ENCODE peak calls at places on chromosomes 2 and 18, in ten cellular contexts. A, I, C, P, J, X, N, Z, H and B are unnamed samples.

GRCh38 chr18:80253871-80254492 is 6.7 kb upstream of the PARD6G start:
- DNase-seq in A (peak; percentile 12), I (no peak), C (no peak), P (no peak), J (no peak), X (no peak), N (no peak), Z (no peak), H (peak; percentile 50), B (no peak)

GRCh38 chr2:224145751-224146355 is 106.8 kb upstream of the SERPINE2 start:
- DNase-seq in A (no peak), I (peak; percentile 17), C (no peak), P (no peak), J (peak; percentile 62), X (no peak), N (peak; percentile 49), Z (peak; percentile 16), H (no peak), B (no peak)

GRCh38 chr2:187206071-187206470 is 242.0 kb downstream of the CALCRL start:
- DNase-seq in A (no peak), I (no peak), C (no peak), P (no peak), J (no peak), X (no peak), N (no peak), Z (no peak), H (no peak), B (no peak)

GRCh38 chr18:63788447-63789096 is 13.4 kb downstream of the SERPINB7 start:
- DNase-seq in A (no peak), I (no peak), C (no peak), P (no peak), J (no peak), X (no peak), N (peak; percentile 73), Z (no peak), H (no peak), B (no peak)

GRCh38 chr2:225233234-225233633 is 166.3 kb upstream of the NYAP2 start:
- DNase-seq in A (no peak), I (no peak), C (no peak), P (no peak), J (no peak), X (no peak), N (no peak), Z (no peak), H (no peak), B (no peak)

GRCh38 chr18:36672437-36673344 is 156.1 kb downstream of the TPGS2 start:
- DNase-seq in A (no peak), I (no peak), C (peak; percentile 86), P (no peak), J (peak; percentile 39), X (no peak), N (peak; percentile 96), Z (peak; percentile 67), H (no peak), B (no peak)

GRCh38 chr18:24940416-24940815 is 411.6 kb downstream of the ZNF521 start:
- DNase-seq in A (no peak), I (no peak), C (no peak), P (no peak), J (no peak), X (no peak), N (no peak), Z (no peak), H (no peak), B (no peak)

GRCh38 chr2:107932483-107932882 is 53.8 kb upstream of the SLC5A7 start:
- DNase-seq in A (no peak), I (no peak), C (no peak), P (no peak), J (no peak), X (no peak), N (peak; percentile 4), Z (no peak), H (no peak), B (no peak)

GRCh38 chr2:241680827-241681599 is 5.6 kb downstream of the DTYMK start:
- DNase-seq in A (no peak), I (peak; percentile 81), C (no peak), P (no peak), J (no peak), X (no peak), N (no peak), Z (peak; percentile 60), H (no peak), B (no peak)

GRCh38 chr2:217335341-217335966 is 475.6 kb upstream of the TNP1 start:
- DNase-seq in A (no peak), I (no peak), C (no peak), P (no peak), J (no peak), X (no peak), N (no peak), Z (no peak), H (no peak), B (no peak)

GRCh38 chr2:182866461-182867369 is at the start of gene FRZB:
- DNase-seq in A (peak; percentile 41), I (peak; percentile 87), C (peak; percentile 17), P (peak; percentile 73), J (peak; percentile 55), X (peak; percentile 37), N (no peak), Z (peak; percentile 71), H (peak; percentile 68), B (no peak)

GRCh38 chr2:24265212-24265611 is 90.4 kb downstream of the FAM228A start:
- DNase-seq in A (no peak), I (no peak), C (no peak), P (no peak), J (no peak), X (no peak), N (no peak), Z (no peak), H (no peak), B (no peak)

GRCh38 chr18:65753520-65753919 is 2.7 kb downstream of the CDH7 start:
- DNase-seq in A (no peak), I (no peak), C (peak; percentile 8), P (peak; percentile 65), J (peak; percentile 23), X (no peak), N (no peak), Z (no peak), H (peak; percentile 50), B (peak; percentile 55)

GRCh38 chr2:198283149-198283548 is 478.8 kb downstream of the PLCL1 start:
- DNase-seq in A (no peak), I (no peak), C (no peak), P (no peak), J (no peak), X (no peak), N (no peak), Z (no peak), H (no peak), B (no peak)

GRCh38 chr2:71995067-71995665 is 152.5 kb downstream of the CYP26B1 start:
- DNase-seq in A (no peak), I (no peak), C (no peak), P (no peak), J (no peak), X (no peak), N (no peak), Z (no peak), H (no peak), B (no peak)

GRCh38 chr2:21015281-21015645 is 28.6 kb downstream of the APOB start:
- DNase-seq in A (no peak), I (no peak), C (no peak), P (no peak), J (no peak), X (no peak), N (no peak), Z (no peak), H (no peak), B (no peak)
- H3K4me1 ChIP-seq in A (no peaks in the 10 kb centered on the region), I (no peaks in the 10 kb centered on the region), C (no peaks in the 10 kb centered on the region), P (no peaks in the 10 kb centered on the region), J (no peaks in the 10 kb centered on the region), X (no peaks in the 10 kb centered on the region), N (no peaks in the 10 kb centered on the region), Z (peaks cover 5% of the 10 kb centered on the region), H (no peaks in the 10 kb centered on the region), B (no peaks in the 10 kb centered on the region)

GRCh38 chr2:37781028-37781427 is 109.6 kb upstream of the CDC42EP3 start:
- DNase-seq in A (no peak), I (no peak), C (no peak), P (no peak), J (no peak), X (no peak), N (no peak), Z (no peak), H (no peak), B (no peak)
- H3K27ac ChIP-seq in A (no peak overlapping the region), I (no peak overlapping the region), C (no peak overlapping the region), P (no peak overlapping the region), J (no peak overlapping the region), X (no peak overlapping the region), N (no peak overlapping the region), Z (peak overlapping the region; percentile 73), H (no peak overlapping the region), B (no peak overlapping the region)

DNA sequence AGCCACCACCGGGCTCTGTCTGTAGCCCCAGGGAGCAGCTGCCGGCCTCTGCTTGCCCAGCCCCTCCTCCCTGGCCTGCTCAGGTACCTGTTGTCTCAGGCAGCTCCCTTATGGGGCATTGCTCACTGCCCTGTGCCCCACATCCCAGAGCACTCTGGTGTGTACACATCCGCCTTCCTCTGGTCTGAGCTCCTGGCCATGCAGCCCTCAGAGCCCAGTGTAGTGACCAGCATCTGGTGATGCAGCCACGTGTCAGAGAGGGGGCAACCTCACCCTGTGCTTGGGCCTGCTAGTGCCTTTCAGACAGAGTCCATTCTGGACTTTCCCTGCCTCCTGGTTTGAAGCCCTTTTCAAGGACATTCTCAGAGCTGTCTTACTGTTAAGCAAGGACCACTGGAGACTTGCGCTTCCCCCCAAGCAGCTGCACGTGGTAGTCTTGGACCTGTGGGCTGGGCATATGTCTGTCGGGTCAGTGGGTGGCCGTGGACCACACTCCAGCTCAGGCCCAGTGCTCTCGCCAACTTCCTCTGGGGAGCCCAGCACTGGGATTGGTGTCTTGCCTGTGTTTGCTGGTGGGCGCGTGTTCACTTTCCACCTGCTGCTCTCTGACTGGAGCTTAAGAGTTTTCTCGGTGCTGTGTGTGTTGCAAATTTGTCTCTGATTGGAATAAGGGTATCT is 30.7 kb downstream of the DGKD start:
- DNase-seq in A (no peak), I (no peak), C (no peak), P (no peak), J (no peak), X (no peak), N (peak; percentile 9), Z (no peak), H (no peak), B (no peak)
- H3K4me1 ChIP-seq in A (peaks cover 43% of the 10 kb centered on the region), I (peaks cover 15% of the 10 kb centered on the region), C (peaks cover 17% of the 10 kb centered on the region), P (no peaks in the 10 kb centered on the region), J (no peaks in the 10 kb centered on the region), X (peaks cover 27% of the 10 kb centered on the region), N (peaks cover 19% of the 10 kb centered on the region), Z (peaks cover 46% of the 10 kb centered on the region), H (peaks cover 21% of the 10 kb centered on the region), B (peaks cover 2% of the 10 kb centered on the region)

GRCh38 chr18:70245941-70246537 is 40.6 kb upstream of the RTTN start:
- DNase-seq in A (no peak), I (no peak), C (no peak), P (no peak), J (no peak), X (no peak), N (no peak), Z (no peak), H (no peak), B (no peak)

GRCh38 chr18:70243131-70243530 is 37.6 kb upstream of the RTTN start:
- DNase-seq in A (no peak), I (no peak), C (no peak), P (no peak), J (peak; percentile 66), X (no peak), N (no peak), Z (no peak), H (no peak), B (no peak)

GRCh38 chr18:70249118-70249517 is 39.7 kb upstream of the SOCS6 start:
- DNase-seq in A (no peak), I (no peak), C (no peak), P (no peak), J (no peak), X (no peak), N (no peak), Z (no peak), H (no peak), B (no peak)

GRCh38 chr18:70243545-70243944 is 38.1 kb upstream of the RTTN start:
- DNase-seq in A (no peak), I (no peak), C (no peak), P (no peak), J (no peak), X (no peak), N (no peak), Z (no peak), H (no peak), B (no peak)
- H3K27ac ChIP-seq in A (no peak overlapping the region), I (no peak overlapping the region), C (no peak overlapping the region), P (no peak overlapping the region), J (no peak overlapping the region), X (no peak overlapping the region), N (no peak overlapping the region), Z (no peak overlapping the region), H (no peak overlapping the region), B (no peak overlapping the region)